ENCODE peak calls at places on chromosomes 5 and 9, in eight cellular contexts. One of them, this sample, is unnamed.

GRCh38 chr5:98941131-98941883 is 12.5 kb upstream of the CHD1 start:
- DNase-seq in 8988T: no peak
- DNase-seq in NCI-H1417: no peak
- DNase-seq in NCI-H2171: no peak
- DNase-seq in nephron progenitor cell: no peak
- DNase-seq in astrocyte of the spinal cord: no peak
- DNase-seq in activated CD4-positive, alpha-beta memory T cell treated with anti-CD3 and anti-CD28 coated beads, Interleukin-2, amount 10 ng/mL, durations not matched to agents 7 days and 5 days: no peak
- DNase-seq in OCI-LY7: no peak
- DNase-seq in this sample: no peak

GRCh38 chr5:102971693-102972293 is 148.1 kb downstream of the GIN1 start:
- DNase-seq in 8988T: no peak
- DNase-seq in NCI-H1417: no peak
- DNase-seq in NCI-H2171: no peak
- DNase-seq in nephron progenitor cell: no peak
- DNase-seq in astrocyte of the spinal cord: peak; percentile 50
- DNase-seq in activated CD4-positive, alpha-beta memory T cell treated with anti-CD3 and anti-CD28 coated beads, Interleukin-2, amount 10 ng/mL, durations not matched to agents 7 days and 5 days: no peak
- DNase-seq in OCI-LY7: peak; percentile 5
- DNase-seq in this sample: peak; percentile 6

GRCh38 chr9:3181049-3181953 is 337.4 kb upstream of the PUM3 start:
- DNase-seq in 8988T: peak; percentile 7
- DNase-seq in NCI-H1417: peak; percentile 81
- DNase-seq in NCI-H2171: peak; percentile 96
- DNase-seq in nephron progenitor cell: peak; percentile 64
- DNase-seq in astrocyte of the spinal cord: peak; percentile 13
- DNase-seq in activated CD4-positive, alpha-beta memory T cell treated with anti-CD3 and anti-CD28 coated beads, Interleukin-2, amount 10 ng/mL, durations not matched to agents 7 days and 5 days: peak; percentile 44
- DNase-seq in OCI-LY7: peak; percentile 2
- DNase-seq in this sample: peak; percentile 31

GRCh38 chr5:1500411-1501091 is 23.2 kb downstream of the LPCAT1 start:
- DNase-seq in 8988T: no peak
- DNase-seq in NCI-H1417: no peak
- DNase-seq in NCI-H2171: no peak
- DNase-seq in nephron progenitor cell: no peak
- DNase-seq in astrocyte of the spinal cord: no peak
- DNase-seq in activated CD4-positive, alpha-beta memory T cell treated with anti-CD3 and anti-CD28 coated beads, Interleukin-2, amount 10 ng/mL, durations not matched to agents 7 days and 5 days: no peak
- DNase-seq in OCI-LY7: no peak
- DNase-seq in this sample: no peak

GRCh38 chr9:134800791-134801339 is 79.7 kb upstream of the FCN2 start:
- DNase-seq in 8988T: no peak
- DNase-seq in NCI-H1417: no peak
- DNase-seq in NCI-H2171: peak; percentile 75
- DNase-seq in nephron progenitor cell: no peak
- DNase-seq in astrocyte of the spinal cord: no peak
- DNase-seq in activated CD4-positive, alpha-beta memory T cell treated with anti-CD3 and anti-CD28 coated beads, Interleukin-2, amount 10 ng/mL, durations not matched to agents 7 days and 5 days: no peak
- DNase-seq in OCI-LY7: no peak
- DNase-seq in this sample: no peak

GRCh38 chr9:121566401-121567141 is 66.9 kb upstream of the GGTA1 start:
- DNase-seq in 8988T: no peak
- DNase-seq in NCI-H1417: no peak
- DNase-seq in NCI-H2171: no peak
- DNase-seq in nephron progenitor cell: peak; percentile 37
- DNase-seq in astrocyte of the spinal cord: peak; percentile 72
- DNase-seq in activated CD4-positive, alpha-beta memory T cell treated with anti-CD3 and anti-CD28 coated beads, Interleukin-2, amount 10 ng/mL, durations not matched to agents 7 days and 5 days: no peak
- DNase-seq in OCI-LY7: no peak
- DNase-seq in this sample: no peak

GRCh38 chr9:93020785-93021670 is 37.5 kb upstream of the SUSD3 start:
- DNase-seq in 8988T: no peak
- DNase-seq in NCI-H1417: no peak
- DNase-seq in NCI-H2171: no peak
- DNase-seq in nephron progenitor cell: no peak
- DNase-seq in astrocyte of the spinal cord: peak; percentile 47
- DNase-seq in activated CD4-positive, alpha-beta memory T cell treated with anti-CD3 and anti-CD28 coated beads, Interleukin-2, amount 10 ng/mL, durations not matched to agents 7 days and 5 days: peak; percentile 62
- DNase-seq in OCI-LY7: no peak
- DNase-seq in this sample: no peak

GRCh38 chr5:132751444-132751843 is 4.2 kb downstream of the CCNI2 start:
- DNase-seq in 8988T: no peak
- DNase-seq in NCI-H1417: no peak
- DNase-seq in NCI-H2171: no peak
- DNase-seq in nephron progenitor cell: no peak
- DNase-seq in astrocyte of the spinal cord: peak; percentile 28
- DNase-seq in activated CD4-positive, alpha-beta memory T cell treated with anti-CD3 and anti-CD28 coated beads, Interleukin-2, amount 10 ng/mL, durations not matched to agents 7 days and 5 days: no peak
- DNase-seq in OCI-LY7: no peak
- DNase-seq in this sample: no peak

GRCh38 chr9:134698111-134698510 is 56.5 kb downstream of the COL5A1 start:
- DNase-seq in 8988T: no peak
- DNase-seq in NCI-H1417: no peak
- DNase-seq in NCI-H2171: no peak
- DNase-seq in nephron progenitor cell: no peak
- DNase-seq in astrocyte of the spinal cord: no peak
- DNase-seq in activated CD4-positive, alpha-beta memory T cell treated with anti-CD3 and anti-CD28 coated beads, Interleukin-2, amount 10 ng/mL, durations not matched to agents 7 days and 5 days: no peak
- DNase-seq in OCI-LY7: no peak
- DNase-seq in this sample: no peak

GRCh38 chr5:135651156-135651555 is 72.4 kb upstream of the CXCL14 start:
- DNase-seq in 8988T: no peak
- DNase-seq in NCI-H1417: no peak
- DNase-seq in NCI-H2171: no peak
- DNase-seq in nephron progenitor cell: no peak
- DNase-seq in astrocyte of the spinal cord: no peak
- DNase-seq in activated CD4-positive, alpha-beta memory T cell treated with anti-CD3 and anti-CD28 coated beads, Interleukin-2, amount 10 ng/mL, durations not matched to agents 7 days and 5 days: no peak
- DNase-seq in OCI-LY7: no peak
- DNase-seq in this sample: no peak

GRCh38 chr9:70415041-70415440 is 584 bp upstream of the KLF9 start:
- DNase-seq in 8988T: no peak
- DNase-seq in NCI-H1417: no peak
- DNase-seq in NCI-H2171: no peak
- DNase-seq in nephron progenitor cell: no peak
- DNase-seq in astrocyte of the spinal cord: no peak
- DNase-seq in activated CD4-positive, alpha-beta memory T cell treated with anti-CD3 and anti-CD28 coated beads, Interleukin-2, amount 10 ng/mL, durations not matched to agents 7 days and 5 days: no peak
- DNase-seq in OCI-LY7: no peak
- DNase-seq in this sample: no peak

GRCh38 chr5:159310492-159310891 is 19.8 kb downstream of the IL12B start:
- DNase-seq in 8988T: no peak
- DNase-seq in NCI-H1417: peak; percentile 37
- DNase-seq in NCI-H2171: no peak
- DNase-seq in nephron progenitor cell: peak; percentile 66
- DNase-seq in astrocyte of the spinal cord: peak; percentile 29
- DNase-seq in activated CD4-positive, alpha-beta memory T cell treated with anti-CD3 and anti-CD28 coated beads, Interleukin-2, amount 10 ng/mL, durations not matched to agents 7 days and 5 days: peak; percentile 34
- DNase-seq in OCI-LY7: no peak
- DNase-seq in this sample: no peak

GRCh38 chr9:92147030-92147853 is 32.0 kb upstream of the SPTLC1 start:
- DNase-seq in 8988T: no peak
- DNase-seq in NCI-H1417: no peak
- DNase-seq in NCI-H2171: no peak
- DNase-seq in nephron progenitor cell: peak; percentile 34
- DNase-seq in astrocyte of the spinal cord: peak; percentile 94
- DNase-seq in activated CD4-positive, alpha-beta memory T cell treated with anti-CD3 and anti-CD28 coated beads, Interleukin-2, amount 10 ng/mL, durations not matched to agents 7 days and 5 days: peak; percentile 37
- DNase-seq in OCI-LY7: no peak
- DNase-seq in this sample: no peak

GRCh38 chr5:118258223-118258622 is 730.1 kb downstream of the DTWD2 start:
- DNase-seq in 8988T: no peak
- DNase-seq in NCI-H1417: no peak
- DNase-seq in NCI-H2171: no peak
- DNase-seq in nephron progenitor cell: no peak
- DNase-seq in astrocyte of the spinal cord: no peak
- DNase-seq in activated CD4-positive, alpha-beta memory T cell treated with anti-CD3 and anti-CD28 coated beads, Interleukin-2, amount 10 ng/mL, durations not matched to agents 7 days and 5 days: no peak
- DNase-seq in OCI-LY7: no peak
- DNase-seq in this sample: no peak

GRCh38 chr5:143601357-143601756 is 197.9 kb upstream of the NR3C1 start:
- DNase-seq in 8988T: no peak
- DNase-seq in NCI-H1417: no peak
- DNase-seq in NCI-H2171: no peak
- DNase-seq in nephron progenitor cell: no peak
- DNase-seq in astrocyte of the spinal cord: no peak
- DNase-seq in activated CD4-positive, alpha-beta memory T cell treated with anti-CD3 and anti-CD28 coated beads, Interleukin-2, amount 10 ng/mL, durations not matched to agents 7 days and 5 days: no peak
- DNase-seq in OCI-LY7: no peak
- DNase-seq in this sample: no peak

GRCh38 chr9:91954841-91955471 is 4.9 kb upstream of the ROR2 start:
- DNase-seq in 8988T: peak; percentile 64
- DNase-seq in NCI-H1417: peak; percentile 2
- DNase-seq in NCI-H2171: peak; percentile 23
- DNase-seq in nephron progenitor cell: peak; percentile 72
- DNase-seq in astrocyte of the spinal cord: peak; percentile 78
- DNase-seq in activated CD4-positive, alpha-beta memory T cell treated with anti-CD3 and anti-CD28 coated beads, Interleukin-2, amount 10 ng/mL, durations not matched to agents 7 days and 5 days: peak; percentile 47
- DNase-seq in OCI-LY7: peak; percentile 40
- DNase-seq in this sample: peak; percentile 59

GRCh38 chr5:127031147-127031862 is 947 bp upstream of the MARCHF3 start:
- DNase-seq in 8988T: no peak
- DNase-seq in NCI-H1417: no peak
- DNase-seq in NCI-H2171: no peak
- DNase-seq in nephron progenitor cell: peak; percentile 31
- DNase-seq in astrocyte of the spinal cord: no peak
- DNase-seq in activated CD4-positive, alpha-beta memory T cell treated with anti-CD3 and anti-CD28 coated beads, Interleukin-2, amount 10 ng/mL, durations not matched to agents 7 days and 5 days: peak; percentile 24
- DNase-seq in OCI-LY7: peak; percentile 29
- DNase-seq in this sample: peak; percentile 10

GRCh38 chr5:66171349-66172344 is 27.5 kb downstream of the SREK1 start:
- DNase-seq in 8988T: no peak
- DNase-seq in NCI-H1417: peak; percentile 28
- DNase-seq in NCI-H2171: no peak
- DNase-seq in nephron progenitor cell: peak; percentile 12
- DNase-seq in astrocyte of the spinal cord: peak; percentile 63
- DNase-seq in activated CD4-positive, alpha-beta memory T cell treated with anti-CD3 and anti-CD28 coated beads, Interleukin-2, amount 10 ng/mL, durations not matched to agents 7 days and 5 days: peak; percentile 53
- DNase-seq in OCI-LY7: peak; percentile 82
- DNase-seq in this sample: no peak

GRCh38 chr9:107491081-107492053 is 1.8 kb upstream of the KLF4 start:
- DNase-seq in 8988T: no peak
- DNase-seq in NCI-H1417: no peak
- DNase-seq in NCI-H2171: no peak
- DNase-seq in nephron progenitor cell: peak; percentile 39
- DNase-seq in astrocyte of the spinal cord: no peak
- DNase-seq in activated CD4-positive, alpha-beta memory T cell treated with anti-CD3 and anti-CD28 coated beads, Interleukin-2, amount 10 ng/mL, durations not matched to agents 7 days and 5 days: no peak
- DNase-seq in OCI-LY7: no peak
- DNase-seq in this sample: no peak

GRCh38 chr5:171401167-171401947 is 13.7 kb downstream of the NPM1 start:
- DNase-seq in 8988T: no peak
- DNase-seq in NCI-H1417: no peak
- DNase-seq in NCI-H2171: no peak
- DNase-seq in nephron progenitor cell: no peak
- DNase-seq in astrocyte of the spinal cord: no peak
- DNase-seq in activated CD4-positive, alpha-beta memory T cell treated with anti-CD3 and anti-CD28 coated beads, Interleukin-2, amount 10 ng/mL, durations not matched to agents 7 days and 5 days: no peak
- DNase-seq in OCI-LY7: no peak
- DNase-seq in this sample: no peak

GRCh38 chr5:142821733-142822487 is 51.7 kb downstream of the ARHGAP26 start:
- DNase-seq in 8988T: no peak
- DNase-seq in NCI-H1417: no peak
- DNase-seq in NCI-H2171: no peak
- DNase-seq in nephron progenitor cell: no peak
- DNase-seq in astrocyte of the spinal cord: peak; percentile 88
- DNase-seq in activated CD4-positive, alpha-beta memory T cell treated with anti-CD3 and anti-CD28 coated beads, Interleukin-2, amount 10 ng/mL, durations not matched to agents 7 days and 5 days: no peak
- DNase-seq in OCI-LY7: no peak
- DNase-seq in this sample: no peak

GRCh38 chr5:72586788-72587530 is 79.7 kb upstream of the ZNF366 start:
- DNase-seq in 8988T: no peak
- DNase-seq in NCI-H1417: no peak
- DNase-seq in NCI-H2171: no peak
- DNase-seq in nephron progenitor cell: no peak
- DNase-seq in astrocyte of the spinal cord: no peak
- DNase-seq in activated CD4-positive, alpha-beta memory T cell treated with anti-CD3 and anti-CD28 coated beads, Interleukin-2, amount 10 ng/mL, durations not matched to agents 7 days and 5 days: no peak
- DNase-seq in OCI-LY7: no peak
- DNase-seq in this sample: no peak

GRCh38 chr5:109654455-109654854 is 35.3 kb upstream of the MAN2A1 start:
- DNase-seq in 8988T: no peak
- DNase-seq in NCI-H1417: no peak
- DNase-seq in NCI-H2171: no peak
- DNase-seq in nephron progenitor cell: no peak
- DNase-seq in astrocyte of the spinal cord: peak; percentile 3
- DNase-seq in activated CD4-positive, alpha-beta memory T cell treated with anti-CD3 and anti-CD28 coated beads, Interleukin-2, amount 10 ng/mL, durations not matched to agents 7 days and 5 days: no peak
- DNase-seq in OCI-LY7: no peak
- DNase-seq in this sample: no peak

GRCh38 chr5:59067976-59068651 is 485.2 kb downstream of the RAB3C start:
- DNase-seq in 8988T: no peak
- DNase-seq in NCI-H1417: no peak
- DNase-seq in NCI-H2171: no peak
- DNase-seq in nephron progenitor cell: no peak
- DNase-seq in astrocyte of the spinal cord: no peak
- DNase-seq in activated CD4-positive, alpha-beta memory T cell treated with anti-CD3 and anti-CD28 coated beads, Interleukin-2, amount 10 ng/mL, durations not matched to agents 7 days and 5 days: no peak
- DNase-seq in OCI-LY7: no peak
- DNase-seq in this sample: no peak

GRCh38 chr9:79799691-79800345 is 228.1 kb downstream of the TLE4 start:
- DNase-seq in 8988T: no peak
- DNase-seq in NCI-H1417: peak; percentile 66
- DNase-seq in NCI-H2171: no peak
- DNase-seq in nephron progenitor cell: no peak
- DNase-seq in astrocyte of the spinal cord: peak; percentile 80
- DNase-seq in activated CD4-positive, alpha-beta memory T cell treated with anti-CD3 and anti-CD28 coated beads, Interleukin-2, amount 10 ng/mL, durations not matched to agents 7 days and 5 days: no peak
- DNase-seq in OCI-LY7: no peak
- DNase-seq in this sample: no peak

GRCh38 chr9:116549061-116549664 is 137.9 kb upstream of the TRIM32 start:
- DNase-seq in 8988T: peak; percentile 52
- DNase-seq in NCI-H1417: no peak
- DNase-seq in NCI-H2171: no peak
- DNase-seq in nephron progenitor cell: no peak
- DNase-seq in astrocyte of the spinal cord: peak; percentile 93
- DNase-seq in activated CD4-positive, alpha-beta memory T cell treated with anti-CD3 and anti-CD28 coated beads, Interleukin-2, amount 10 ng/mL, durations not matched to agents 7 days and 5 days: no peak
- DNase-seq in OCI-LY7: no peak
- DNase-seq in this sample: peak; percentile 66

GRCh38 chr5:174311531-174312269 is 266.2 kb downstream of the NSG2 start:
- DNase-seq in 8988T: peak; percentile 83
- DNase-seq in NCI-H1417: peak; percentile 72
- DNase-seq in NCI-H2171: no peak
- DNase-seq in nephron progenitor cell: peak; percentile 94
- DNase-seq in astrocyte of the spinal cord: peak; percentile 39
- DNase-seq in activated CD4-positive, alpha-beta memory T cell treated with anti-CD3 and anti-CD28 coated beads, Interleukin-2, amount 10 ng/mL, durations not matched to agents 7 days and 5 days: peak; percentile 63
- DNase-seq in OCI-LY7: peak; percentile 27
- DNase-seq in this sample: peak; percentile 71

GRCh38 chr9:129081388-129081889 is 528 bp downstream of the DOLPP1 start:
- DNase-seq in 8988T: no peak
- DNase-seq in NCI-H1417: no peak
- DNase-seq in NCI-H2171: no peak
- DNase-seq in nephron progenitor cell: no peak
- DNase-seq in astrocyte of the spinal cord: no peak
- DNase-seq in activated CD4-positive, alpha-beta memory T cell treated with anti-CD3 and anti-CD28 coated beads, Interleukin-2, amount 10 ng/mL, durations not matched to agents 7 days and 5 days: no peak
- DNase-seq in OCI-LY7: no peak
- DNase-seq in this sample: no peak

GRCh38 chr5:116145416-116145815 is 60.6 kb downstream of the COMMD10 start:
- DNase-seq in 8988T: no peak
- DNase-seq in NCI-H1417: no peak
- DNase-seq in NCI-H2171: no peak
- DNase-seq in nephron progenitor cell: no peak
- DNase-seq in astrocyte of the spinal cord: no peak
- DNase-seq in activated CD4-positive, alpha-beta memory T cell treated with anti-CD3 and anti-CD28 coated beads, Interleukin-2, amount 10 ng/mL, durations not matched to agents 7 days and 5 days: no peak
- DNase-seq in OCI-LY7: no peak
- DNase-seq in this sample: no peak

GRCh38 chr9:121557581-121558422 is 58.2 kb upstream of the GGTA1 start:
- DNase-seq in 8988T: peak; percentile 51
- DNase-seq in NCI-H1417: no peak
- DNase-seq in NCI-H2171: no peak
- DNase-seq in nephron progenitor cell: peak; percentile 62
- DNase-seq in astrocyte of the spinal cord: peak; percentile 95
- DNase-seq in activated CD4-positive, alpha-beta memory T cell treated with anti-CD3 and anti-CD28 coated beads, Interleukin-2, amount 10 ng/mL, durations not matched to agents 7 days and 5 days: peak; percentile 37
- DNase-seq in OCI-LY7: peak; percentile 31
- DNase-seq in this sample: no peak

GRCh38 chr9:14349818-14350333 is 35.9 kb upstream of the NFIB start:
- DNase-seq in 8988T: no peak
- DNase-seq in NCI-H1417: no peak
- DNase-seq in NCI-H2171: no peak
- DNase-seq in nephron progenitor cell: no peak
- DNase-seq in astrocyte of the spinal cord: peak; percentile 34
- DNase-seq in activated CD4-positive, alpha-beta memory T cell treated with anti-CD3 and anti-CD28 coated beads, Interleukin-2, amount 10 ng/mL, durations not matched to agents 7 days and 5 days: no peak
- DNase-seq in OCI-LY7: no peak
- DNase-seq in this sample: no peak

GRCh38 chr9:131167146-131167692 is 41.8 kb downstream of the NUP214 start:
- DNase-seq in 8988T: no peak
- DNase-seq in NCI-H1417: no peak
- DNase-seq in NCI-H2171: peak; percentile 44
- DNase-seq in nephron progenitor cell: no peak
- DNase-seq in astrocyte of the spinal cord: no peak
- DNase-seq in activated CD4-positive, alpha-beta memory T cell treated with anti-CD3 and anti-CD28 coated beads, Interleukin-2, amount 10 ng/mL, durations not matched to agents 7 days and 5 days: no peak
- DNase-seq in OCI-LY7: no peak
- DNase-seq in this sample: no peak